ENCODE peak calls at places on chromosomes 11 and 22, in six cellular contexts. H, T, O, Y, U and P are unnamed samples.
A peak's percentile ranks its signal among the peaks of the same experiment; 100 is the strongest.

GRCh38 chr11:102615077-102615893 is 9.8 kb downstream of the MMP20 start:
- DNase-seq in H (no peak), T (no peak), O (no peak), Y (no peak), U (no peak), P (no peak)

GRCh38 chr11:132140056-132140455 is 769.6 kb downstream of the NTM start:
- DNase-seq in H (no peak), T (no peak), O (no peak), Y (no peak), U (peak; percentile 10), P (no peak)

GRCh38 chr22:35648066-35649025 is at the start of gene APOL6:
- DNase-seq in H (no peak), T (no peak), O (peak; percentile 77), Y (peak; percentile 76), U (no peak), P (no peak)

GRCh38 chr11:8083871-8084281 is 2.9 kb downstream of the TUB start:
- DNase-seq in H (no peak), T (no peak), O (no peak), Y (no peak), U (no peak), P (no peak)

GRCh38 chr11:2813141-2813908 is 72.2 kb downstream of the CDKN1C start:
- DNase-seq in H (peak; percentile 30), T (no peak), O (peak; percentile 44), Y (peak; percentile 90), U (peak; percentile 50), P (no peak)

GRCh38 chr11:127470485-127470884 is 469.9 kb upstream of the KIRREL3 start:
- DNase-seq in H (no peak), T (no peak), O (no peak), Y (no peak), U (peak; percentile 39), P (no peak)

GRCh38 chr11:118277312-118277711 is 13.2 kb upstream of the MPZL2 start:
- DNase-seq in H (no peak), T (no peak), O (peak; percentile 54), Y (peak; percentile 36), U (no peak), P (no peak)

GRCh38 chr22:44883011-44883421 is 126.8 kb downstream of the PHF21B start:
- DNase-seq in H (no peak), T (no peak), O (no peak), Y (no peak), U (no peak), P (no peak)

GRCh38 chr22:17402304-17402703 is 33.0 kb downstream of the CECR2 start:
- DNase-seq in H (no peak), T (no peak), O (no peak), Y (no peak), U (no peak), P (no peak)

GRCh38 chr11:126362879-126363655 is 7.6 kb downstream of the ST3GAL4 start:
- DNase-seq in H (no peak), T (no peak), O (no peak), Y (no peak), U (no peak), P (no peak)

GRCh38 chr22:23248583-23248982 is 68.3 kb downstream of the BCR start:
- DNase-seq in H (no peak), T (no peak), O (peak; percentile 39), Y (peak; percentile 63), U (peak; percentile 63), P (no peak)

GRCh38 chr11:46912526-46913150 is 5.7 kb downstream of the LRP4 start:
- DNase-seq in H (no peak), T (no peak), O (no peak), Y (no peak), U (peak; percentile 45), P (no peak)

GRCh38 chr11:65859812-65860277 is 388 bp upstream of the MUS81 start:
- DNase-seq in H (no peak), T (no peak), O (no peak), Y (no peak), U (no peak), P (no peak)

GRCh38 chr11:10410844-10411200 is 44.2 kb upstream of the AMPD3 start:
- DNase-seq in H (no peak), T (no peak), O (no peak), Y (no peak), U (no peak), P (no peak)

GRCh38 chr11:112795142-112795815 is 165.9 kb upstream of the NCAM1 start:
- DNase-seq in H (no peak), T (no peak), O (peak; percentile 69), Y (peak; percentile 31), U (no peak), P (no peak)

GRCh38 chr22:28448625-28449024 is 231.0 kb downstream of the TTC28 start:
- DNase-seq in H (no peak), T (no peak), O (no peak), Y (no peak), U (no peak), P (no peak)

GRCh38 chr11:34356918-34357645 is 728 bp downstream of the ABTB2 start:
- DNase-seq in H (peak; percentile 74), T (no peak), O (peak; percentile 67), Y (peak; percentile 51), U (peak; percentile 80), P (no peak)

GRCh38 chr11:31267720-31268119 is 101.8 kb downstream of the DCDC1 start:
- DNase-seq in H (no peak), T (no peak), O (no peak), Y (no peak), U (no peak), P (no peak)
- TF ChIP-seq CTCF in H (no peak), T (no peak), O (no peak), Y (no peak), U (no peak), P (no peak)

GRCh38 chr11:125114518-125114917 is 3.1 kb upstream of the TMEM218 start:
- DNase-seq in H (no peak), T (no peak), O (no peak), Y (no peak), U (no peak), P (no peak)
- TF ChIP-seq CTCF in H (no peak), T (no peak), O (peak; percentile 34), Y (peak; percentile 1), U (peak; percentile 12), P (peak; percentile 20)

GRCh38 chr22:20956258-20957117 is 10.6 kb upstream of the AIFM3 start:
- DNase-seq in H (no peak), T (no peak), O (peak; percentile 22), Y (peak; percentile 25), U (no peak), P (no peak)
- TF ChIP-seq CTCF in H (no peak), T (no peak), O (no peak), Y (no peak), U (peak; percentile 20), P (no peak)

GRCh38 chr11:35558468-35558867 is 33.1 kb upstream of the PAMR1 start:
- DNase-seq in H (no peak), T (no peak), O (peak; percentile 60), Y (peak; percentile 81), U (no peak), P (no peak)

GRCh38 chr11:35553021-35553420 is 27.6 kb upstream of the PAMR1 start:
- DNase-seq in H (no peak), T (no peak), O (no peak), Y (peak; percentile 67), U (no peak), P (no peak)

GRCh38 chr11:35555238-35555887 is 29.9 kb upstream of the PAMR1 start:
- DNase-seq in H (no peak), T (no peak), O (peak; percentile 35), Y (peak; percentile 66), U (no peak), P (no peak)

GRCh38 chr11:35553831-35554230 is 28.4 kb upstream of the PAMR1 start:
- DNase-seq in H (no peak), T (no peak), O (peak; percentile 54), Y (peak; percentile 99), U (no peak), P (no peak)

DNA sequence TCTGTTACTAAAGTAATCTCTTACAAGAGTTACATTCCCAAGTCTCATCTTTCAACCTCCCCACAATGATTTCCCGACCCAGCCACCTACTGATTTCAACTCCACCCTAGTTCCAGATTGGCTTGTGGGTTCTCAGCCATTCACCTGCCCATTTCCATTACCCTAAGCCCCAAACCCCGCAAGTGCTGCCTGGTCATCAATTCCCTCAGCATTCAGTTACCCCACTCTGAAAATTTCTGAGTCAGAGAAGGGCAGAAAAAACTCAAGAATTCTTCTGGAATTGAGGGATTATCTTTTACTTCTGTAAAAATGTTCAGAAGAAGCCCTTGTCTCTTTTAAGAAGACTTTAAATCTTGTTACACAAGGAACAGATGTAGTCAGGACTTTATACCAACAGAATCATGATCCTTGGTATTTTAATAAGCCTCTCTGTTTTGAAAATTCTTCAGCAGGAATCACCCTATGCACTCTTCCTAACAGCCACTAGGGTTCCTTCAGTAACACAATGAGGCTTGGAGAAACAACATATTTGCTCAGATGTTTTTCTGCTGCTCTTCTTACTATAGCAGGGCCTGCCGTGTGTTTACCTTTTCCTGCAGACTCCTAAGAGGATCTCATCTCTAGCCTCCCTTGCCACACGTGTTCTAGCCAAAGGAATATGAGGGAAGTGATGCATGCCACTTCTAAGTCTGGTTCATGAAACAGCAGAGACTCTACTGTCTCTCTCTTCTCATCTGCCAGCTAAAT is 29.2 kb upstream of the PAMR1 start:
- DNase-seq in H (no peak), T (no peak), O (peak; percentile 32), Y (peak; percentile 71), U (no peak), P (no peak)
- TF ChIP-seq CTCF in H (no peak), T (no peak), O (peak; percentile 51), Y (peak; percentile 49), U (peak; percentile 46), P (no peak)

GRCh38 chr11:17766590-17766989 is 32.0 kb downstream of the KCNC1 start:
- DNase-seq in H (no peak), T (no peak), O (no peak), Y (no peak), U (no peak), P (no peak)
- TF ChIP-seq CTCF in H (no peak), T (no peak), O (peak; percentile 15), Y (no peak), U (no peak), P (no peak)